ENCODE peak calls at places on chromosome 19, in four cellular contexts. N is ovary, P is A549, Y is lower lobe of right lung. H is an unnamed sample.

GRCh38 chr19:52748336-52748950 is 13.6 kb upstream of the ZNF611 start:
- DNase-seq in N (no peak), P (peak; percentile 19), Y (no peak), H (no peak)

GRCh38 chr19:51749979-51750378 is 1.7 kb downstream of the FPR1 start:
- DNase-seq in N (no peak), P (no peak), Y (no peak), H (no peak)

GRCh38 chr19:55459950-55460657 is 1.3 kb downstream of the ISOC2 start:
- DNase-seq in N (peak; percentile 40), P (no peak), Y (no peak), H (no peak)

GRCh38 chr19:55344444-55344843 is 4.8 kb downstream of the KMT5C start:
- DNase-seq in N (no peak), P (no peak), Y (no peak), H (no peak)

GRCh38 chr19:50666346-50667176 is 17.3 kb downstream of the C19orf81 start:
- DNase-seq in N (no peak), P (no peak), Y (no peak), H (no peak)

GRCh38 chr19:55082023-55082851 is 6.6 kb downstream of the EPS8L1 start:
- DNase-seq in N (no peak), P (peak; percentile 62), Y (no peak), H (no peak)

GRCh38 chr19:57709616-57710015 is 612 bp upstream of the ZNF154 start:
- DNase-seq in N (no peak), P (no peak), Y (no peak), H (no peak)

GRCh38 chr19:50199254-50199545 is 4.2 kb upstream of the MYH14 start:
- DNase-seq in N (no peak), P (no peak), Y (no peak), H (no peak)

GRCh38 chr19:31535691-31536460 is 186.6 kb upstream of the TSHZ3 start:
- DNase-seq in N (no peak), P (no peak), Y (no peak), H (no peak)

GRCh38 chr19:54136086-54136863 is 1.3 kb upstream of the CNOT3 start:
- DNase-seq in N (no peak), P (no peak), Y (no peak), H (no peak)

GRCh38 chr19:34644991-34645461 is 31.9 kb downstream of the SCGB2B2 start:
- DNase-seq in N (no peak), P (no peak), Y (no peak), H (no peak)

GRCh38 chr19:51550848-51551672 is 19.6 kb upstream of the SIGLEC6 start:
- DNase-seq in N (no peak), P (no peak), Y (no peak), H (no peak)

GRCh38 chr19:17719730-17720486 is 628 bp downstream of the MAP1S start:
- DNase-seq in N (no peak), P (no peak), Y (peak; percentile 73), H (no peak)

GRCh38 chr19:16436780-16437179 is 35.0 kb downstream of the EPS15L1 start:
- DNase-seq in N (no peak), P (no peak), Y (no peak), H (no peak)

GRCh38 chr19:19531951-19532805 is 3.5 kb downstream of the YJEFN3 start:
- DNase-seq in N (peak; percentile 89), P (peak; percentile 53), Y (peak; percentile 91), H (peak; percentile 47)

GRCh38 chr19:40811478-40812341 is 12.7 kb downstream of the EGLN2 start:
- DNase-seq in N (peak; percentile 57), P (no peak), Y (peak; percentile 51), H (no peak)

GRCh38 chr19:51138549-51138979 is 3.5 kb upstream of the SIGLEC7 start:
- DNase-seq in N (no peak), P (no peak), Y (peak; percentile 81), H (no peak)

GRCh38 chr19:604355-604754 is 14.7 kb downstream of the HCN2 start:
- DNase-seq in N (no peak), P (peak; percentile 62), Y (no peak), H (no peak)

GRCh38 chr19:33649919-33650305 is 28.2 kb downstream of the CHST8 start:
- DNase-seq in N (no peak), P (no peak), Y (no peak), H (no peak)

GRCh38 chr19:58516964-58517833 is 2.4 kb downstream of the ZBTB45 start:
- DNase-seq in N (no peak), P (no peak), Y (peak; percentile 50), H (no peak)

GRCh38 chr19:737591-738093 is 13.3 kb upstream of the MISP start:
- DNase-seq in N (peak; percentile 56), P (peak; percentile 45), Y (peak; percentile 67), H (peak; percentile 51)

GRCh38 chr19:8566855-8567254 is 10.4 kb downstream of the MYO1F start:
- DNase-seq in N (no peak), P (no peak), Y (no peak), H (no peak)

GRCh38 chr19:35555301-35556005 is 8.0 kb downstream of the ATP4A start:
- DNase-seq in N (no peak), P (peak; percentile 86), Y (no peak), H (peak; percentile 23)

GRCh38 chr19:21022996-21023395 is 2.5 kb downstream of the ZNF430 start:
- DNase-seq in N (no peak), P (no peak), Y (no peak), H (no peak)

GRCh38 chr19:37078717-37079032 is 442 bp downstream of the ZNF420 start:
- DNase-seq in N (no peak), P (no peak), Y (no peak), H (no peak)

GRCh38 chr19:19823916-19824315 is 2.4 kb upstream of the ZNF506 start:
- DNase-seq in N (no peak), P (no peak), Y (no peak), H (no peak)

GRCh38 chr19:54873990-54874389 is at the start of gene FCAR:
- DNase-seq in N (no peak), P (no peak), Y (no peak), H (no peak)

GRCh38 chr19:9757544-9758501 is 10.7 kb downstream of the ZNF846 start:
- DNase-seq in N (no peak), P (no peak), Y (no peak), H (no peak)

GRCh38 chr19:15187026-15188007 is 13.5 kb downstream of the NOTCH3 start:
- DNase-seq in N (no peak), P (peak; percentile 42), Y (no peak), H (no peak)

GRCh38 chr19:53868091-53868891 is 608 bp downstream of the MYADM start:
- DNase-seq in N (peak; percentile 61), P (peak; percentile 80), Y (peak; percentile 83), H (no peak)

GRCh38 chr19:5580116-5580515 is 12.4 kb upstream of the TINCR start:
- DNase-seq in N (no peak), P (no peak), Y (no peak), H (no peak)

GRCh38 chr19:42069619-42070293 is at the start of gene GRIK5:
- DNase-seq in N (no peak), P (no peak), Y (no peak), H (no peak)

GRCh38 chr19:10013316-10013715 is at the start of gene RDH8:
- DNase-seq in N (no peak), P (no peak), Y (no peak), H (no peak)

GRCh38 chr19:41767105-41767504 is 11.8 kb downstream of the CEACAM6 start:
- DNase-seq in N (no peak), P (no peak), Y (no peak), H (no peak)

GRCh38 chr19:48497728-48498575 is 13.7 kb downstream of the LMTK3 start:
- DNase-seq in N (no peak), P (no peak), Y (no peak), H (no peak)

GRCh38 chr19:48498922-48499321 is 12.7 kb downstream of the LMTK3 start:
- DNase-seq in N (no peak), P (no peak), Y (no peak), H (no peak)

GRCh38 chr19:48499352-48500090 is 12.1 kb downstream of the LMTK3 start:
- DNase-seq in N (no peak), P (no peak), Y (no peak), H (no peak)

GRCh38 chr19:48496959-48497727 is 14.5 kb downstream of the LMTK3 start:
- DNase-seq in N (no peak), P (no peak), Y (no peak), H (no peak)

DNA sequence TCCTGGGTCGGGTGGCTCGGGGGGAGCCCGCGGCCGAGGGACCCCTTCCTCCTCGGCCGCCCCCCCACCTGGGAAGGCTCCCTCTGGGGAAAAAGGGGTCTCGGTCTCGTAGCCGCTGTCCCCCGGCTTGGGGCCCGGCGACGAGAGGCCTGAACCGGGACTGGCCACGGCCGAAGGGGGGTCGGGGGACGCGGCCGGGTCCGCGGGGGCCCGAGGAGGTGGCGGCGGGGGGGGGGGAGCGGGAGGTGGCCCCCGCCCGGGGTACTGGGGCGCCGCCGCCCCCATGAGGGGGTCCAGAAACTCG is 13.1 kb downstream of the LMTK3 start:
- DNase-seq in N (no peak), P (no peak), Y (no peak), H (no peak)
- H3K4me3 ChIP-seq in N (no peak overlapping the region), P (no peak overlapping the region), Y (peak overlapping the region; percentile 3), H (no peak overlapping the region)

GRCh38 chr19:44903602-44904425 is 1.8 kb upstream of the APOE start:
- DNase-seq in N (peak; percentile 78), P (peak; percentile 84), Y (peak; percentile 79), H (peak; percentile 56)

GRCh38 chr19:44903216-44903601 is 2.4 kb upstream of the APOE start:
- DNase-seq in N (no peak), P (no peak), Y (no peak), H (no peak)

GRCh38 chr19:44907613-44908012 is 2.0 kb downstream of the APOE start:
- DNase-seq in N (no peak), P (no peak), Y (no peak), H (no peak)

GRCh38 chr19:44905437-44906160 is at the start of gene APOE:
- DNase-seq in N (no peak), P (no peak), Y (no peak), H (no peak)

GRCh38 chr19:44904426-44904994 is 1.1 kb upstream of the APOE start:
- DNase-seq in N (no peak), P (peak; percentile 35), Y (no peak), H (no peak)
- H3K4me3 ChIP-seq in N (no peak overlapping the region), P (no peak overlapping the region), Y (no peak overlapping the region), H (no peak overlapping the region)

GRCh38 chr19:38596057-38596981 is 21.4 kb downstream of the MAP4K1 start:
- DNase-seq in N (peak; percentile 47), P (peak; percentile 84), Y (peak; percentile 79), H (peak; percentile 76)
- H3K4me3 ChIP-seq in N (no peak overlapping the region), P (peak overlapping the region; percentile 42), Y (peak overlapping the region; percentile 34), H (peak overlapping the region; percentile 42)

GRCh38 chr19:11633223-11633622 is 35.9 kb downstream of the ZNF627 start:
- DNase-seq in N (no peak), P (no peak), Y (no peak), H (no peak)

GRCh38 chr19:11639602-11640471 is 42.6 kb downstream of the ZNF627 start:
- DNase-seq in N (peak; percentile 95), P (peak; percentile 87), Y (peak; percentile 96), H (peak; percentile 96)

GRCh38 chr19:11642902-11643301 is 45.6 kb downstream of the ZNF627 start:
- DNase-seq in N (no peak), P (no peak), Y (no peak), H (no peak)

GRCh38 chr19:11641241-11641640 is 44.0 kb downstream of the ZNF627 start:
- DNase-seq in N (no peak), P (no peak), Y (no peak), H (no peak)

DNA sequence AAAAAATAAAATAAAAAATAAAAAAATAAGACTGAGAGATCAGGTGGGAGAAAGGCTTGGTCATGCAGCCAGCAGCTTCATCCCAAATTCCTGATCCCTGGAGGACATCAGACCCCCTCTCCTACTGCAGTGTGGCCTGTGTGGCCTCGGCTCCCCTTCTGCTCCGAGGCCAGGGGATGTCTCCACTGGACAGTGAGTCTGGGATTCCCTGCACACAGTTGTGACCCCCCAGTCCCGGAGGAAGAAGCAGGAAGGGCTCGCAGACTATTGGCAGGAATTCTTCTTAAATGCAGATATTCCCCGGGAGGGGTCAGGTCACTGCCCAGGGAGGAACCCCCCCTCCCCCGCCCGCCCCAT is 41.9 kb downstream of the ZNF627 start:
- DNase-seq in N (no peak), P (no peak), Y (no peak), H (no peak)
- H3K4me3 ChIP-seq in N (peak overlapping the region; percentile 60), P (peak overlapping the region; percentile 64), Y (peak overlapping the region; percentile 79), H (peak overlapping the region; percentile 21)

H was measured in NT2/D1.